ENCODE peak calls at places on chromosome 16, in ten cellular contexts. G is mucosa of descending colon; B is mammary epithelial cell; U is Peyer's patch; X is tibial nerve; Y is PC-9; K is WERI-Rb-1; N is CD8-positive, alpha-beta memory T cell; C is pancreas; O is cardiac muscle cell. V is an unnamed sample. For H3K36me3, the result is how much of the 10 kb centered on the place peaks cover.

GRCh38 chr16:80585764-80586163 is 45.0 kb downstream of the DYNLRB2 start:
- DNase-seq in B (no peak), X (no peak), N (no peak), G (no peak), O (no peak), C (no peak), U (no peak), K (no peak), Y (no peak), V (no peak)

GRCh38 chr16:3050487-3050886 is 4.1 kb downstream of the MMP25 start:
- DNase-seq in O (peak), B (no peak), X (no peak), G (no peak), U (no peak), C (no peak), N (no peak), K (no peak), Y (no peak), V (no peak)

GRCh38 chr16:77169650-77170236 is 21.2 kb upstream of the MON1B start:
- DNase-seq in K (peak), X (no peak), G (peak), N (no peak), O (peak), Y (peak), B (peak), C (peak), U (no peak), V (no peak)

GRCh38 chr16:83949724-83950001 is 3.4 kb upstream of the OSGIN1 start:
- DNase-seq in K (no peak), G (no peak), U (no peak), N (no peak), O (no peak), C (no peak), Y (no peak), X (no peak), B (no peak), V (no peak)

GRCh38 chr16:81632392-81633146 is 146.5 kb upstream of the PLCG2 start:
- DNase-seq in X (no peak), C (no peak), N (peak), Y (peak), U (peak), G (peak), B (no peak), K (no peak), O (peak), V (peak)

GRCh38 chr16:83176802-83177201 is 550.0 kb downstream of the CDH13 start:
- DNase-seq in N (no peak), C (no peak), O (no peak), U (no peak), Y (no peak), G (no peak), K (no peak), B (no peak), X (no peak), V (no peak)

GRCh38 chr16:30457743-30458560 is 12.3 kb upstream of the SEPHS2 start:
- DNase-seq in B (no peak), Y (no peak), K (no peak), G (no peak), O (no peak), X (no peak), C (no peak), N (no peak), U (no peak), V (no peak)

GRCh38 chr16:88351521-88352101 is 31.1 kb upstream of the ZNF469 start:
- DNase-seq in O (no peak), X (no peak), G (no peak), Y (no peak), B (no peak), C (peak), U (no peak), K (no peak), N (no peak), V (no peak)

GRCh38 chr16:2025878-2026460 is 733 bp upstream of the NHERF2 start:
- DNase-seq in U (no peak), Y (no peak), N (no peak), B (no peak), C (no peak), K (no peak), O (no peak), X (no peak), G (no peak), V (no peak)

GRCh38 chr16:70437017-70437581 is 1.8 kb downstream of the ST3GAL2 start:
- DNase-seq in C (no peak), K (peak), B (no peak), O (peak), X (no peak), G (no peak), Y (no peak), N (no peak), U (no peak), V (peak)

GRCh38 chr16:81652798-81653505 is 126.1 kb upstream of the PLCG2 start:
- DNase-seq in C (no peak), G (no peak), U (no peak), N (no peak), O (no peak), B (no peak), Y (no peak), K (no peak), X (no peak), V (no peak)

GRCh38 chr16:55622930-55623561 is 32.7 kb upstream of the SLC6A2 start:
- DNase-seq in B (peak), G (no peak), O (no peak), K (peak), U (no peak), C (no peak), Y (peak), N (no peak), X (no peak), V (peak)

DNA sequence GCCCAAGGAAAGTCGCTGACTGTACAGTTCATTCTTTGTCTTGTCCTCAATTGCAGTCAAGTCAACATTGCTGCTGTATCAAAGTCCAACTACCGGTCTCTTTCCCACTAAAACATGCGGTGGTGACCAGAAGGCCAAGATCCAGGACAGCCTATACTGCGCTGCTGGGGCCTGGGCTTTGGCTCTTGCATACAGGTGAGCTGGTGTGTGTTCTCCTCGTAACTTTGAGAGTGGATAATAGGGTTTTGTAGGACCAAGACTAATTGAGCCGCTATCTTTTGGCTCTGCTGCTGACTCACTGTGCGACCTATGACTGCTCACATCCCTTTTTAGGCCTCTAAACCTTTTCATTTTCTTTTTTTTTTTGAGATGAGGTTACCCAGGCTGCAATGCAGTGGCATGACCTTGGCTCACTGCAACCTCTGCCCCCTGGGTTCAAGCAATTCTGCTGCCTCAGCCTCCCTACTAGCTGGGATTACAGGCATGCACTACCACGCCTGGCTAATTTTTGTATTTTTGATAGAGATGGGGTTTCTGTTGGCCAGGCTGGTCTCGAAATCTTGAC is 38.7 kb downstream of the PHKB start:
- DNase-seq in Y (no peak), G (no peak), X (no peak), N (no peak), U (no peak), O (no peak), K (no peak), B (no peak), C (no peak), V (no peak)
- H3K36me3 ChIP-seq in Y (under half), G (under half), X (half or more), N (under half), U (under half), O (half or more), K (under half), B (under half), C (under half), V (under half)

DNA sequence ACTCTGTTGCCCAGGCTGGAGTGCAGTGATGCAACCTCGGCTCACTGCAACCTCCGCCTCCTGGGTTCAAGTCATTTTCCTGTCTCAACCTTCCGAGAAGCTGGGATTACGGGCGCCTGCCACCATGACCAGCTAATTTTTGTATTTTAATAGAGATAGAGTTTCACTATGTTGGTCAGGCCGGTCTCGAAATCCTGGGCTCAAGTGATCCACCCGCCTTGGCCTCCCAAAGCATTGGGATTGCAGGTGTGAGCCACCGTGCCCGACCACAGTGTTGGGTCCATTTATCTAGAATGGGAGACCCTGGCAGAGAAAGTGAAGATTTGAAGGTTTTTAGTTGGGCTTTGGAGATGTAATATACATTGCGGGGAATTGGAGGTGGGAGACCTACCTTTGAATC is 70.1 kb downstream of the SNX29 start:
- DNase-seq in N (no peak), X (no peak), Y (no peak), U (no peak), G (no peak), C (no peak), K (no peak), O (no peak), B (no peak), V (no peak)
- H3K4me3 ChIP-seq in N (no peak), X (no peak), Y (no peak), U (no peak), G (no peak), C (no peak), K (no peak), O (no peak), B (no peak), V (no peak)

DNA sequence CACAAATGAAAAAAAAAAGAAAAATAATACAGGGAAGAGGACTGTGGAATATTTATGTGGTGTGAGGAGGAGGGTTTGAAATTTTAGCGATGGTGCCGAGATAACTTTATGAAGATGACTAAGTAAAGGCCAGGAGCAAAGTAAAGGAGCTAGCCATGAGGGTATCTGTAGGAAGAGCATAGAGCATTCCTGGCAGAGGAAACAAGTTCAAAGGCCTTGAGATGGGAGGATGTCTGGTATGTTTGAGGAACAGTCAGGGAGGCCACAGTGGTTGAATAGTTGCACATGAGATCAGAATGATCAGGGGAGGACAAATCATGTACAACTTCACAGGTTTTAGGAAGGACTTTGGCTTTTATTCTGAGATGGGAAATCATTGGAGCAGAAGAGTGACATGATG is 4.2 kb downstream of the CYB5B start:
- DNase-seq in K (no peak), B (no peak), U (no peak), C (no peak), N (no peak), O (no peak), X (no peak), G (no peak), Y (no peak), V (no peak)
- H3K36me3 ChIP-seq in K (half or more), B (under half), U (half or more), C (under half), N (under half), O (under half), X (half or more), G (under half), Y (half or more), V (half or more)

DNA sequence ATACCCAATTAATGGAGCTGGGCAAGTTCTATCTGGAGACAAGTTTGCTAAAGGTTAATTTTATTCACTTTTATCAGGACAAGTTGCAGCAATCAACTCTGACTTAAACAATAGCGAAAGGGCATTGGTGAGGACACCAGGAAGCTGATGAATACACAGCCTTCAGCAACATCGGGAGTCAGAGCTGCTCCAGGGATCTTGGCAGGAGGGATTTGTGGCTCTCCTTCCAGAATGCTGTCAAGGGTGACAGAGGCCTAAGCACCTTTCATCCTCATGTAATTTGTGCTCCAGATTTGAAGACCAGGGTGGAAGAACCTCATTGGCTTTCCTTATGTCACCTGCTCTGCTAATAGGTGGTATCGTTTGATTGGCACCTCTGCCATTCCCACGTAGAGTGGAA is 485.6 kb downstream of the NPIPA7 start:
- DNase-seq in O (no peak), X (no peak), C (no peak), N (no peak), B (no peak), K (no peak), G (no peak), U (no peak), Y (no peak), V (no peak)
- H3K4me3 ChIP-seq in O (no peak), X (no peak), C (no peak), N (no peak), B (no peak), K (no peak), G (no peak), U (no peak), Y (no peak), V (no peak)

GRCh38 chr16:57051696-57052228 is 40.6 kb upstream of the CPNE2 start:
- DNase-seq in C (no peak), K (no peak), O (no peak), Y (no peak), U (no peak), X (no peak), N (no peak), G (no peak), B (no peak), V (no peak)
- H3K36me3 ChIP-seq in C (under half), K (under half), O (under half), Y (under half), U (half or more), X (half or more), N (half or more), G (under half), B (under half), V (half or more)

V was measured in SJSA1.